ENCODE peak calls at places on chromosomes 1 and 21, in seven cellular contexts. W is Panc1, V is T47D, T is coronary artery, N is AG04450, I is cardiac muscle cell, K is COR-L47. A is an unnamed sample.

GRCh38 chr1:186617860-186618780 is 62.1 kb downstream of the PTGS2 start:
- DNase-seq in W (no peak), V (peak), T (peak), N (no peak), I (no peak), K (no peak), A (no peak)

GRCh38 chr1:24925082-24925779 is 4.8 kb downstream of the RUNX3 start:
- DNase-seq in W (no peak), V (no peak), T (no peak), N (no peak), I (no peak), K (no peak), A (no peak)

GRCh38 chr21:20329636-20330035 is 668.6 kb upstream of the NCAM2 start:
- DNase-seq in W (no peak), V (peak), T (no peak), N (no peak), I (no peak), K (no peak), A (no peak)

GRCh38 chr1:12739613-12740012 is 6.4 kb upstream of the CFAP107 start:
- DNase-seq in W (no peak), V (no peak), T (no peak), N (no peak), I (no peak), K (no peak), A (no peak)

GRCh38 chr1:1920057-1920607 is 1.1 kb upstream of the TMEM52 start:
- DNase-seq in W (no peak), V (no peak), T (no peak), N (no peak), I (no peak), K (no peak), A (no peak)

GRCh38 chr1:100542264-100542663 is 4.3 kb downstream of the GPR88 start:
- DNase-seq in W (no peak), V (no peak), T (no peak), N (no peak), I (no peak), K (peak), A (no peak)

GRCh38 chr1:116111196-116112021 is at the start of gene MAB21L3:
- DNase-seq in W (no peak), V (no peak), T (no peak), N (no peak), I (peak), K (no peak), A (no peak)

GRCh38 chr1:82392513-82392912 is 591.8 kb downstream of the ADGRL2 start:
- DNase-seq in W (no peak), V (no peak), T (no peak), N (no peak), I (no peak), K (no peak), A (no peak)

GRCh38 chr1:201570886-201571624 is 32.1 kb downstream of the NAV1 start:
- DNase-seq in W (no peak), V (no peak), T (peak), N (no peak), I (no peak), K (peak), A (peak)

GRCh38 chr1:171935664-171936063 is 94.4 kb downstream of the DNM3 start:
- DNase-seq in W (no peak), V (no peak), T (no peak), N (no peak), I (no peak), K (no peak), A (no peak)

GRCh38 chr1:35442737-35443136 is 114.5 kb downstream of the KIAA0319L start:
- DNase-seq in W (no peak), V (no peak), T (no peak), N (no peak), I (no peak), K (no peak), A (no peak)

GRCh38 chr1:157770442-157771043 is 6.4 kb downstream of the FCRL2 start:
- DNase-seq in W (no peak), V (no peak), T (no peak), N (no peak), I (no peak), K (no peak), A (no peak)

GRCh38 chr1:147478556-147478955 is 62.7 kb upstream of the BCL9 start:
- DNase-seq in W (no peak), V (peak), T (no peak), N (no peak), I (no peak), K (no peak), A (no peak)